ENCODE peak calls at places on chromosome 11, in seven cellular contexts. One of them, this sample, is unnamed.

GRCh38 chr11:61902313-61902712 is 11.0 kb upstream of the FADS3 start:
- DNase-seq in A549: no peak
- DNase-seq in SK-N-SH: no peak
- DNase-seq in Panc1: no peak
- DNase-seq in GM23338: no peak
- DNase-seq in HepG2: no peak
- DNase-seq in HCT116: no peak
- DNase-seq in this sample: no peak

GRCh38 chr11:66233301-66233700 is 35.1 kb upstream of the RAB1B start:
- DNase-seq in A549: no peak
- DNase-seq in SK-N-SH: no peak
- DNase-seq in Panc1: no peak
- DNase-seq in GM23338: no peak
- DNase-seq in HepG2: no peak
- DNase-seq in HCT116: no peak
- DNase-seq in this sample: no peak

GRCh38 chr11:66692446-66692845 is 14.8 kb upstream of the RBM4B start:
- DNase-seq in A549: no peak
- DNase-seq in SK-N-SH: no peak
- DNase-seq in Panc1: no peak
- DNase-seq in GM23338: no peak
- DNase-seq in HepG2: no peak
- DNase-seq in HCT116: no peak
- DNase-seq in this sample: no peak

GRCh38 chr11:86579406-86579731 is 93.0 kb downstream of the ME3 start:
- DNase-seq in A549: no peak
- DNase-seq in SK-N-SH: no peak
- DNase-seq in Panc1: no peak
- DNase-seq in GM23338: no peak
- DNase-seq in HepG2: no peak
- DNase-seq in HCT116: no peak
- DNase-seq in this sample: no peak

GRCh38 chr11:40235841-40236240 is 1223.6 kb downstream of the LRRC4C start:
- DNase-seq in A549: no peak
- DNase-seq in SK-N-SH: no peak
- DNase-seq in Panc1: no peak
- DNase-seq in GM23338: no peak
- DNase-seq in HepG2: no peak
- DNase-seq in HCT116: no peak
- DNase-seq in this sample: no peak

GRCh38 chr11:8102965-8103364 is 22.0 kb downstream of the TUB start:
- DNase-seq in A549: no peak
- DNase-seq in SK-N-SH: no peak
- DNase-seq in Panc1: no peak
- DNase-seq in GM23338: no peak
- DNase-seq in HepG2: no peak
- DNase-seq in HCT116: no peak
- DNase-seq in this sample: no peak

GRCh38 chr11:16873289-16873688 is 134.8 kb downstream of the C11orf58 start:
- DNase-seq in A549: no peak
- DNase-seq in SK-N-SH: no peak
- DNase-seq in Panc1: no peak
- DNase-seq in GM23338: no peak
- DNase-seq in HepG2: no peak
- DNase-seq in HCT116: no peak
- DNase-seq in this sample: no peak

GRCh38 chr11:117175781-117176180 is 2.8 kb upstream of the SIDT2 start:
- DNase-seq in A549: no peak
- DNase-seq in SK-N-SH: no peak
- DNase-seq in Panc1: no peak
- DNase-seq in GM23338: no peak
- DNase-seq in HepG2: no peak
- DNase-seq in HCT116: no peak
- DNase-seq in this sample: no peak

GRCh38 chr11:113304916-113305315 is 9.5 kb upstream of the TTC12 start:
- DNase-seq in A549: no peak
- DNase-seq in SK-N-SH: no peak
- DNase-seq in Panc1: no peak
- DNase-seq in GM23338: no peak
- DNase-seq in HepG2: no peak
- DNase-seq in HCT116: no peak
- DNase-seq in this sample: no peak

GRCh38 chr11:8025816-8026215 is 38.7 kb downstream of the EIF3F start:
- DNase-seq in A549: no peak
- DNase-seq in SK-N-SH: no peak
- DNase-seq in Panc1: no peak
- DNase-seq in GM23338: no peak
- DNase-seq in HepG2: no peak
- DNase-seq in HCT116: no peak
- DNase-seq in this sample: no peak

GRCh38 chr11:12674936-12675696 is 895 bp downstream of the TEAD1 start:
- DNase-seq in A549: no peak
- DNase-seq in SK-N-SH: peak
- DNase-seq in Panc1: no peak
- DNase-seq in GM23338: peak
- DNase-seq in HepG2: no peak
- DNase-seq in HCT116: no peak
- DNase-seq in this sample: no peak

GRCh38 chr11:47187723-47188122 is 1.5 kb upstream of the PACSIN3 start:
- DNase-seq in A549: no peak
- DNase-seq in SK-N-SH: peak
- DNase-seq in Panc1: no peak
- DNase-seq in GM23338: no peak
- DNase-seq in HepG2: no peak
- DNase-seq in HCT116: no peak
- DNase-seq in this sample: no peak

GRCh38 chr11:9613830-9614762 is 40.6 kb downstream of the WEE1 start:
- DNase-seq in A549: peak
- DNase-seq in SK-N-SH: peak
- DNase-seq in Panc1: peak
- DNase-seq in GM23338: peak
- DNase-seq in HepG2: peak
- DNase-seq in HCT116: peak
- DNase-seq in this sample: peak

GRCh38 chr11:102637731-102638130 is 12.6 kb upstream of the MMP20 start:
- DNase-seq in A549: peak
- DNase-seq in SK-N-SH: no peak
- DNase-seq in Panc1: no peak
- DNase-seq in GM23338: no peak
- DNase-seq in HepG2: no peak
- DNase-seq in HCT116: no peak
- DNase-seq in this sample: peak

GRCh38 chr11:57641011-57641410 is 8.7 kb downstream of the YPEL4 start:
- DNase-seq in A549: peak
- DNase-seq in SK-N-SH: no peak
- DNase-seq in Panc1: no peak
- DNase-seq in GM23338: peak
- DNase-seq in HepG2: no peak
- DNase-seq in HCT116: no peak
- DNase-seq in this sample: no peak

GRCh38 chr11:57638811-57639320 is 10.8 kb downstream of the YPEL4 start:
- DNase-seq in A549: no peak
- DNase-seq in SK-N-SH: peak
- DNase-seq in Panc1: no peak
- DNase-seq in GM23338: no peak
- DNase-seq in HepG2: no peak
- DNase-seq in HCT116: no peak
- DNase-seq in this sample: no peak

GRCh38 chr11:57638005-57638760 is 11.5 kb downstream of the YPEL4 start:
- DNase-seq in A549: peak
- DNase-seq in SK-N-SH: peak
- DNase-seq in Panc1: no peak
- DNase-seq in GM23338: peak
- DNase-seq in HepG2: peak
- DNase-seq in HCT116: no peak
- DNase-seq in this sample: no peak

GRCh38 chr11:57640068-57640800 is 9.5 kb downstream of the YPEL4 start:
- DNase-seq in A549: no peak
- DNase-seq in SK-N-SH: no peak
- DNase-seq in Panc1: no peak
- DNase-seq in GM23338: no peak
- DNase-seq in HepG2: no peak
- DNase-seq in HCT116: no peak
- DNase-seq in this sample: no peak

GRCh38 chr11:57639321-57640067 is 10.2 kb downstream of the YPEL4 start:
- DNase-seq in A549: peak
- DNase-seq in SK-N-SH: peak
- DNase-seq in Panc1: no peak
- DNase-seq in GM23338: peak
- DNase-seq in HepG2: peak
- DNase-seq in HCT116: no peak
- DNase-seq in this sample: no peak
- TF ChIP-seq REST in A549: no peak
- TF ChIP-seq REST in SK-N-SH: no peak
- TF ChIP-seq REST in Panc1: no peak
- TF ChIP-seq REST in GM23338: peak
- TF ChIP-seq REST in HepG2: no peak
- TF ChIP-seq REST in HCT116: no peak
- TF ChIP-seq REST in this sample: no peak

DNA sequence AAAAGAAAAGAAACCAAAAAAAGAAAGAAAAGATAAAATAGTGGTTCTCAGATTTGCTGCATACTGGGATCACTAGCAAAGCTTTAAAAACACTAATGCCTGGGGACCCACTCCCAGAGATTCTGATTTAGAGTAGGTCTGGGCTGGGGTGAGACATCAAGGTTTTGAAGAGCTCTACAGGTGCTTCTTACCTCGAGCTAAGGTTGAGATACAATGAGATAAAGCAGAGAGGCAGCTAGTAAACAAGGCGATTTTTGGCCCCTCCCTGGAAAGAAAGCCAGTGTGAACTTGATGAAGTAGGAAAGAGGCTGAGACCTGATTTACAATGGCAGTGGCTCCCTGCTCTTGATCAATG is 327.6 kb upstream of the CCDC90B start:
- DNase-seq in A549: no peak
- DNase-seq in SK-N-SH: no peak
- DNase-seq in Panc1: no peak
- DNase-seq in GM23338: no peak
- DNase-seq in HepG2: no peak
- DNase-seq in HCT116: no peak
- DNase-seq in this sample: no peak
- TF ChIP-seq CTCF in A549: no peak
- TF ChIP-seq CTCF in SK-N-SH: no peak
- TF ChIP-seq CTCF in Panc1: no peak
- TF ChIP-seq CTCF in GM23338: no peak
- TF ChIP-seq CTCF in HepG2: no peak
- TF ChIP-seq CTCF in HCT116: no peak
- TF ChIP-seq CTCF in this sample: no peak

GRCh38 chr11:115454525-115454924 is 49.7 kb downstream of the CADM1 start:
- DNase-seq in A549: no peak
- DNase-seq in SK-N-SH: no peak
- DNase-seq in Panc1: no peak
- DNase-seq in GM23338: no peak
- DNase-seq in HepG2: no peak
- DNase-seq in HCT116: no peak
- DNase-seq in this sample: no peak

GRCh38 chr11:115453693-115454092 is 50.5 kb downstream of the CADM1 start:
- DNase-seq in A549: no peak
- DNase-seq in SK-N-SH: no peak
- DNase-seq in Panc1: no peak
- DNase-seq in GM23338: no peak
- DNase-seq in HepG2: no peak
- DNase-seq in HCT116: no peak
- DNase-seq in this sample: no peak

GRCh38 chr11:115455606-115456005 is 48.6 kb downstream of the CADM1 start:
- DNase-seq in A549: no peak
- DNase-seq in SK-N-SH: no peak
- DNase-seq in Panc1: no peak
- DNase-seq in GM23338: peak
- DNase-seq in HepG2: no peak
- DNase-seq in HCT116: no peak
- DNase-seq in this sample: no peak

GRCh38 chr11:115453158-115453557 is 51.1 kb downstream of the CADM1 start:
- DNase-seq in A549: no peak
- DNase-seq in SK-N-SH: no peak
- DNase-seq in Panc1: no peak
- DNase-seq in GM23338: no peak
- DNase-seq in HepG2: no peak
- DNase-seq in HCT116: no peak
- DNase-seq in this sample: no peak

GRCh38 chr11:115452245-115452644 is 52.0 kb downstream of the CADM1 start:
- DNase-seq in A549: peak
- DNase-seq in SK-N-SH: no peak
- DNase-seq in Panc1: no peak
- DNase-seq in GM23338: no peak
- DNase-seq in HepG2: peak
- DNase-seq in HCT116: no peak
- DNase-seq in this sample: no peak
- TF ChIP-seq REST in A549: no peak
- TF ChIP-seq REST in SK-N-SH: no peak
- TF ChIP-seq REST in Panc1: no peak
- TF ChIP-seq REST in GM23338: no peak
- TF ChIP-seq REST in HepG2: no peak
- TF ChIP-seq REST in HCT116: no peak
- TF ChIP-seq REST in this sample: no peak

GRCh38 chr11:613369-613968 is 2.3 kb downstream of the IRF7 start:
- DNase-seq in A549: peak
- DNase-seq in SK-N-SH: peak
- DNase-seq in Panc1: no peak
- DNase-seq in GM23338: peak
- DNase-seq in HepG2: no peak
- DNase-seq in HCT116: peak
- DNase-seq in this sample: no peak

GRCh38 chr11:611001-611996 is 4.5 kb downstream of the IRF7 start:
- DNase-seq in A549: no peak
- DNase-seq in SK-N-SH: no peak
- DNase-seq in Panc1: no peak
- DNase-seq in GM23338: no peak
- DNase-seq in HepG2: no peak
- DNase-seq in HCT116: no peak
- DNase-seq in this sample: no peak

GRCh38 chr11:612961-613300 is 2.8 kb downstream of the IRF7 start:
- DNase-seq in A549: no peak
- DNase-seq in SK-N-SH: no peak
- DNase-seq in Panc1: no peak
- DNase-seq in GM23338: no peak
- DNase-seq in HepG2: no peak
- DNase-seq in HCT116: no peak
- DNase-seq in this sample: no peak

GRCh38 chr11:614091-614582 is 1.6 kb downstream of the IRF7 start:
- DNase-seq in A549: no peak
- DNase-seq in SK-N-SH: no peak
- DNase-seq in Panc1: no peak
- DNase-seq in GM23338: no peak
- DNase-seq in HepG2: no peak
- DNase-seq in HCT116: no peak
- DNase-seq in this sample: no peak

GRCh38 chr11:612201-612960 is 3.4 kb downstream of the IRF7 start:
- DNase-seq in A549: peak
- DNase-seq in SK-N-SH: no peak
- DNase-seq in Panc1: no peak
- DNase-seq in GM23338: peak
- DNase-seq in HepG2: peak
- DNase-seq in HCT116: peak
- DNase-seq in this sample: peak
- TF ChIP-seq CTCF in A549: no peak
- TF ChIP-seq CTCF in SK-N-SH: peak
- TF ChIP-seq CTCF in Panc1: no peak
- TF ChIP-seq CTCF in GM23338: peak
- TF ChIP-seq CTCF in HepG2: peak
- TF ChIP-seq CTCF in HCT116: no peak
- TF ChIP-seq CTCF in this sample: peak